ENCODE peak calls at places on chromosomes 12 and 14, in seven cellular contexts. C is Calu3; Q is activated CD8-positive, alpha-beta T cell treated with anti-CD3 and anti-CD28 coated beads for 36 hours; J is WERI-Rb-1; K is adrenal gland; U is colonic mucosa; W is AG10803. R is an unnamed sample.

GRCh38 chr12:132614029-132614428 is 3.6 kb upstream of the LRCOL1 start:
- DNase-seq in K (no peak), J (no peak), Q (no peak), U (no peak), C (no peak), W (no peak), R (no peak)

GRCh38 chr14:23559010-23559920 is 3.2 kb downstream of the THTPA start:
- DNase-seq in C (peak; percentile 71), J (peak; percentile 85), Q (peak; percentile 78), W (peak; percentile 56), U (peak; percentile 49), K (no peak), R (peak; percentile 67)

GRCh38 chr12:81627336-81628189 is 131.6 kb downstream of the PPFIA2 start:
- DNase-seq in J (no peak), C (peak; percentile 41), Q (no peak), U (no peak), W (peak; percentile 48), K (no peak), R (no peak)

GRCh38 chr12:121638298-121639202 is 12.2 kb downstream of the ORAI1 start:
- DNase-seq in J (no peak), Q (no peak), C (no peak), W (no peak), U (no peak), K (no peak), R (no peak)

GRCh38 chr14:24535737-24536136 is 27.7 kb upstream of the CMA1 start:
- DNase-seq in Q (peak; percentile 44), U (no peak), K (no peak), J (no peak), W (no peak), C (no peak), R (no peak)

GRCh38 chr12:64389154-64389553 is 1.4 kb downstream of the C12orf56 start:
- DNase-seq in U (no peak), J (no peak), Q (no peak), K (no peak), W (no peak), C (no peak), R (no peak)

GRCh38 chr12:49416892-49417291 is 49.6 kb downstream of the SPATS2 start:
- DNase-seq in J (no peak), Q (no peak), U (no peak), C (no peak), W (no peak), K (no peak), R (no peak)

GRCh38 chr12:22626429-22626828 is 1.5 kb downstream of the ETNK1 start:
- DNase-seq in C (no peak), U (no peak), Q (peak; percentile 58), K (no peak), W (peak; percentile 31), J (no peak), R (no peak)

GRCh38 chr12:123384318-123384993 is 524 bp downstream of the KMT5A start:
- DNase-seq in C (peak; percentile 36), Q (peak; percentile 45), W (no peak), J (no peak), U (peak; percentile 45), K (no peak), R (no peak)

GRCh38 chr12:4190376-4191063 is 83.0 kb upstream of the CCND2 start:
- DNase-seq in U (no peak), J (no peak), Q (no peak), W (peak; percentile 2), K (no peak), C (no peak), R (no peak)

GRCh38 chr14:31510222-31510621 is 22.4 kb upstream of the GPR33 start:
- DNase-seq in Q (no peak), U (no peak), W (peak; percentile 8), K (no peak), C (no peak), J (no peak), R (no peak)

GRCh38 chr14:38527502-38527878 is 271.6 kb upstream of the CLEC14A start:
- DNase-seq in W (no peak), U (no peak), K (no peak), C (no peak), Q (no peak), J (no peak), R (no peak)

GRCh38 chr12:124543591-124544310 is 23.7 kb downstream of the NCOR2 start:
- DNase-seq in J (peak; percentile 96), W (no peak), C (no peak), U (no peak), Q (no peak), K (no peak), R (no peak)

GRCh38 chr12:94070520-94070919 is 77.9 kb upstream of the PLXNC1 start:
- DNase-seq in J (no peak), W (no peak), C (no peak), U (peak; percentile 83), Q (no peak), K (no peak), R (no peak)

GRCh38 chr12:84888861-84889260 is 23.7 kb downstream of the SLC6A15 start:
- DNase-seq in U (no peak), Q (no peak), J (no peak), W (no peak), C (no peak), K (no peak), R (no peak)

GRCh38 chr12:6215932-6216494 is 15.8 kb downstream of the CD9 start:
- DNase-seq in U (peak; percentile 90), W (peak; percentile 97), C (peak; percentile 96), Q (no peak), J (no peak), K (peak; percentile 94), R (no peak)

GRCh38 chr12:96503971-96504370 is 14.6 kb downstream of the CFAP54 start:
- DNase-seq in C (no peak), Q (no peak), U (no peak), J (no peak), W (no peak), K (no peak), R (no peak)

GRCh38 chr14:104982548-104983230 is 2.9 kb upstream of the CLBA1 start:
- DNase-seq in C (no peak), W (no peak), Q (no peak), K (no peak), J (no peak), U (no peak), R (no peak)

GRCh38 chr14:78254911-78255431 is 84.8 kb downstream of the NRXN3 start:
- DNase-seq in K (no peak), Q (peak; percentile 58), U (no peak), C (peak; percentile 3), W (peak; percentile 23), J (no peak), R (no peak)

GRCh38 chr12:106766393-106766826 is 8.1 kb upstream of the RIC8B start:
- DNase-seq in Q (peak; percentile 39), C (peak; percentile 33), U (no peak), J (no peak), K (peak; percentile 70), W (no peak), R (no peak)

GRCh38 chr14:93019367-93019843 is 96.3 kb downstream of the ITPK1 start:
- DNase-seq in U (no peak), Q (no peak), W (no peak), J (no peak), C (no peak), K (no peak), R (no peak)

GRCh38 chr14:28954025-28954424 is 187.4 kb downstream of the FOXG1 start:
- DNase-seq in Q (no peak), C (no peak), W (no peak), J (no peak), K (no peak), U (no peak), R (no peak)

GRCh38 chr12:1839956-1840550 is 19.7 kb downstream of the LRTM2 start:
- DNase-seq in U (no peak), K (no peak), J (no peak), Q (no peak), W (no peak), C (no peak), R (no peak)

GRCh38 chr12:15540025-15540424 is 217.7 kb downstream of the PTPRO start:
- DNase-seq in W (no peak), U (no peak), K (no peak), Q (no peak), J (no peak), C (no peak), R (no peak)

GRCh38 chr12:77032406-77032805 is 33.0 kb downstream of the E2F7 start:
- DNase-seq in C (no peak), K (no peak), U (no peak), J (no peak), W (peak; percentile 77), Q (no peak), R (no peak)

GRCh38 chr12:88142610-88142991 is 494 bp downstream of the TMTC3 start:
- DNase-seq in J (peak; percentile 22), K (no peak), W (no peak), Q (peak; percentile 55), C (peak; percentile 19), U (peak; percentile 57), R (no peak)

GRCh38 chr14:63467440-63468072 is 75.6 kb downstream of the PPP2R5E start:
- DNase-seq in W (no peak), J (no peak), U (no peak), C (no peak), Q (no peak), K (no peak), R (no peak)
- TF ChIP-seq CTCF in W (no peak), J (no peak), U (no peak), C (no peak), Q (no peak), K (no peak), R (no peak)

DNA sequence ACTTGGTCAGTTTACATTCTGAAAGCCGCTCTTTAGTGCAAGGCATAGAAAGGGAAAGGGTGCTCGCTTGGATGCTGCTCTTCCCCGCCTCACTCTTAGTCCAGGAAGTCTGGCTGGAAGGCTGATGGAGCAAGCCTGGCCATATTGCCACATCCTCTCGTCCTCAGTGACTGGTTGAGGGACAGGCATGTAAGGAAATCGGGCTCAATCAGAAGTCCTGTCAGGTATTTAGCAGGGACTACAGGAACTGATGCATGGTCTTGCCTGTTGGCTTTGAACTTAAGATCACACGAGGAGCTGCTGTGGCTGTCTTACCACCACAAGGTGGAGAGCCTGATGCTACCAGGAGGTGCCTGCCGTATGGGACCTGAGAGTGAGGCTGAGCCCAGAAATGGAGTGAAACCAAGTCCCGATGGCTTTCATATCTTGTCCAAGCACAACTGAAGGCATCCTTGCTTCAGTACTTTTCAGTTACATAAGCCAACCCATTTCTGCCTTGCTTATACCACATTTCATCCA is 10.7 kb upstream of the C12orf75 start:
- DNase-seq in Q (peak; percentile 19), C (no peak), J (no peak), W (no peak), K (no peak), U (no peak), R (no peak)
- TF ChIP-seq CTCF in Q (no peak), C (no peak), J (peak; percentile 32), W (no peak), K (no peak), U (no peak), R (no peak)

DNA sequence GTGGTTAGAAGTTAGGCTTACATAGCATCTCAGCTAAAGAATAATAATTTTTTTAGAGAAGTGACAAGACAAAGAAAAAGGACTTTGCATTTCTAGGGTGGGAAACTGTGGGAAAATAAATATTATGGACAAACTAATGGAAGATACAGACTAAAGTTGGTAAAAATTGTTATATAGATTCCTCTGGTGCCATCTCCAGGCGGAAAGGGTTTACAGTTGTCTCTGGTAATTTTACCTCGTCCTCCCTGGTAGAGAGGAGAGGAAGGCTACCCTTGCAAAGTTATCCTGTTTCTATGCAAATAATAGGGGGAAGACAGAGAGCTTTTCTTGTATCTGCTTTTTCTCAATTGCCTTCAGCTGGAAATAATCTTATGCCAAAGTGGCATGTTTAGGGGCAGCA is 5.2 kb downstream of the OR11G2 start:
- DNase-seq in C (no peak), U (no peak), J (no peak), Q (peak; percentile 2), W (no peak), K (no peak), R (no peak)
- TF ChIP-seq CTCF in C (no peak), U (no peak), J (no peak), Q (no peak), W (no peak), K (no peak), R (no peak)

GRCh38 chr14:103434868-103435442 is 49.7 kb downstream of the MARK3 start:
- DNase-seq in U (no peak), W (no peak), Q (no peak), K (no peak), J (no peak), C (no peak), R (no peak)
- TF ChIP-seq CTCF in U (no peak), W (no peak), Q (no peak), K (no peak), J (no peak), C (no peak), R (no peak)

R was measured in neural crest cell.